ENCODE peak calls at places on chromosomes 7 and 10, in six cellular contexts. One of them, this sample, is unnamed.

GRCh38 chr7:111499027-111499426 is 63.3 kb downstream of the IMMP2L start:
- DNase-seq in psoas muscle: no peak
- DNase-seq in lung: no peak
- DNase-seq in HFF-Myc: peak; percentile 74
- DNase-seq in stomach: no peak
- DNase-seq in neural crest cell: no peak
- DNase-seq in this sample: peak; percentile 43

GRCh38 chr7:15932318-15932717 is 245.8 kb upstream of the MEOX2 start:
- DNase-seq in psoas muscle: no peak
- DNase-seq in lung: no peak
- DNase-seq in HFF-Myc: no peak
- DNase-seq in stomach: no peak
- DNase-seq in neural crest cell: no peak
- DNase-seq in this sample: no peak

GRCh38 chr10:101236376-101237079 is 7.3 kb upstream of the LBX1 start:
- DNase-seq in psoas muscle: no peak
- DNase-seq in lung: no peak
- DNase-seq in HFF-Myc: no peak
- DNase-seq in stomach: no peak
- DNase-seq in neural crest cell: no peak
- DNase-seq in this sample: no peak

GRCh38 chr10:130990536-130990935 is 321.0 kb downstream of the TCERG1L start:
- DNase-seq in psoas muscle: no peak
- DNase-seq in lung: no peak
- DNase-seq in HFF-Myc: no peak
- DNase-seq in stomach: no peak
- DNase-seq in neural crest cell: no peak
- DNase-seq in this sample: no peak

GRCh38 chr10:64365663-64366062 is 844.5 kb downstream of the REEP3 start:
- DNase-seq in psoas muscle: no peak
- DNase-seq in lung: no peak
- DNase-seq in HFF-Myc: no peak
- DNase-seq in stomach: no peak
- DNase-seq in neural crest cell: no peak
- DNase-seq in this sample: no peak

GRCh38 chr7:46630031-46630430 is 709.0 kb upstream of the IGFBP3 start:
- DNase-seq in psoas muscle: no peak
- DNase-seq in lung: no peak
- DNase-seq in HFF-Myc: peak; percentile 67
- DNase-seq in stomach: no peak
- DNase-seq in neural crest cell: no peak
- DNase-seq in this sample: peak; percentile 21

GRCh38 chr7:75054744-75055527 is 18.7 kb downstream of the RCC1L start:
- DNase-seq in psoas muscle: peak; percentile 75
- DNase-seq in lung: peak; percentile 61
- DNase-seq in HFF-Myc: peak; percentile 51
- DNase-seq in stomach: no peak
- DNase-seq in neural crest cell: no peak
- DNase-seq in this sample: peak; percentile 88

GRCh38 chr10:122348512-122348911 is 26.0 kb upstream of the PLEKHA1 start:
- DNase-seq in psoas muscle: no peak
- DNase-seq in lung: no peak
- DNase-seq in HFF-Myc: no peak
- DNase-seq in stomach: no peak
- DNase-seq in neural crest cell: no peak
- DNase-seq in this sample: no peak

GRCh38 chr7:151060113-151060415 is 675 bp downstream of the SLC4A2 start:
- DNase-seq in psoas muscle: no peak
- DNase-seq in lung: no peak
- DNase-seq in HFF-Myc: no peak
- DNase-seq in stomach: no peak
- DNase-seq in neural crest cell: no peak
- DNase-seq in this sample: no peak

GRCh38 chr10:102403115-102403514 is 7.6 kb downstream of the NFKB2 start:
- DNase-seq in psoas muscle: no peak
- DNase-seq in lung: no peak
- DNase-seq in HFF-Myc: no peak
- DNase-seq in stomach: no peak
- DNase-seq in neural crest cell: no peak
- DNase-seq in this sample: no peak

GRCh38 chr10:109851595-109851994 is 71.7 kb downstream of the XPNPEP1 start:
- DNase-seq in psoas muscle: no peak
- DNase-seq in lung: no peak
- DNase-seq in HFF-Myc: no peak
- DNase-seq in stomach: no peak
- DNase-seq in neural crest cell: no peak
- DNase-seq in this sample: no peak

GRCh38 chr10:109855746-109856145 is 67.6 kb downstream of the XPNPEP1 start:
- DNase-seq in psoas muscle: no peak
- DNase-seq in lung: no peak
- DNase-seq in HFF-Myc: no peak
- DNase-seq in stomach: no peak
- DNase-seq in neural crest cell: no peak
- DNase-seq in this sample: no peak

GRCh38 chr10:109852004-109852717 is 71.2 kb downstream of the XPNPEP1 start:
- DNase-seq in psoas muscle: peak; percentile 68
- DNase-seq in lung: peak; percentile 77
- DNase-seq in HFF-Myc: peak; percentile 37
- DNase-seq in stomach: peak; percentile 79
- DNase-seq in neural crest cell: peak; percentile 91
- DNase-seq in this sample: peak; percentile 80

GRCh38 chr10:109853922-109854321 is 69.4 kb downstream of the XPNPEP1 start:
- DNase-seq in psoas muscle: no peak
- DNase-seq in lung: no peak
- DNase-seq in HFF-Myc: no peak
- DNase-seq in stomach: no peak
- DNase-seq in neural crest cell: no peak
- DNase-seq in this sample: no peak

DNA sequence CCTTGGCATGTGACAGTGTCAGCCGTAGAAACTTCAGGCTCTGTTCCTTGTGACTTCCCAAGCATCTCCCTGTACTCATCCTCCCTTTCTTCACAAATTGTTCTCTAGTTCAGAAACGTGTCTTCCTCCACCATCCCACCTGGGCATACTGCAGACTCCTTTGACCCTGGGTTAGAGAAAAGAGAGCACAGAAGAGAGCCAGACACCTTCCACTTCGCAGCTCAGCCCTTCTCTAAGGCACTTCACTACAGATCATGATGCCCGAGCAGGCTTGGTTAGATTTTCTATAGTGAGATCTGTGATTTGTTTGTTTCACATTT is 70.6 kb downstream of the XPNPEP1 start:
- DNase-seq in psoas muscle: no peak
- DNase-seq in lung: no peak
- DNase-seq in HFF-Myc: no peak
- DNase-seq in stomach: no peak
- DNase-seq in neural crest cell: no peak
- DNase-seq in this sample: no peak
- TF ChIP-seq CTCF in psoas muscle: no peak
- TF ChIP-seq CTCF in lung: no peak
- TF ChIP-seq CTCF in HFF-Myc: no peak
- TF ChIP-seq CTCF in stomach: no peak
- TF ChIP-seq CTCF in neural crest cell: peak; percentile 43
- TF ChIP-seq CTCF in this sample: no peak

GRCh38 chr10:5076615-5077014 is 17.6 kb upstream of the AKR1C3 start:
- DNase-seq in psoas muscle: no peak
- DNase-seq in lung: no peak
- DNase-seq in HFF-Myc: no peak
- DNase-seq in stomach: no peak
- DNase-seq in neural crest cell: no peak
- DNase-seq in this sample: no peak

GRCh38 chr10:5078781-5079180 is 15.4 kb upstream of the AKR1C3 start:
- DNase-seq in psoas muscle: no peak
- DNase-seq in lung: no peak
- DNase-seq in HFF-Myc: no peak
- DNase-seq in stomach: peak; percentile 44
- DNase-seq in neural crest cell: no peak
- DNase-seq in this sample: no peak

GRCh38 chr10:5081091-5081490 is 13.1 kb upstream of the AKR1C3 start:
- DNase-seq in psoas muscle: no peak
- DNase-seq in lung: no peak
- DNase-seq in HFF-Myc: no peak
- DNase-seq in stomach: no peak
- DNase-seq in neural crest cell: no peak
- DNase-seq in this sample: no peak

GRCh38 chr10:5079836-5080235 is 14.4 kb upstream of the AKR1C3 start:
- DNase-seq in psoas muscle: no peak
- DNase-seq in lung: no peak
- DNase-seq in HFF-Myc: no peak
- DNase-seq in stomach: no peak
- DNase-seq in neural crest cell: no peak
- DNase-seq in this sample: no peak

GRCh38 chr10:5079306-5079830 is 14.8 kb upstream of the AKR1C3 start:
- DNase-seq in psoas muscle: no peak
- DNase-seq in lung: no peak
- DNase-seq in HFF-Myc: no peak
- DNase-seq in stomach: no peak
- DNase-seq in neural crest cell: no peak
- DNase-seq in this sample: no peak
- TF ChIP-seq CTCF in psoas muscle: no peak
- TF ChIP-seq CTCF in lung: no peak
- TF ChIP-seq CTCF in HFF-Myc: no peak
- TF ChIP-seq CTCF in stomach: no peak
- TF ChIP-seq CTCF in neural crest cell: no peak
- TF ChIP-seq CTCF in this sample: no peak

GRCh38 chr7:122616951-122617350 is 82.0 kb downstream of the RNF133 start:
- DNase-seq in psoas muscle: no peak
- DNase-seq in lung: no peak
- DNase-seq in HFF-Myc: no peak
- DNase-seq in stomach: no peak
- DNase-seq in neural crest cell: no peak
- DNase-seq in this sample: no peak

GRCh38 chr7:122618603-122619189 is 80.2 kb downstream of the RNF133 start:
- DNase-seq in psoas muscle: no peak
- DNase-seq in lung: no peak
- DNase-seq in HFF-Myc: no peak
- DNase-seq in stomach: no peak
- DNase-seq in neural crest cell: no peak
- DNase-seq in this sample: no peak

GRCh38 chr7:122622682-122623081 is 76.2 kb downstream of the RNF133 start:
- DNase-seq in psoas muscle: no peak
- DNase-seq in lung: no peak
- DNase-seq in HFF-Myc: no peak
- DNase-seq in stomach: no peak
- DNase-seq in neural crest cell: no peak
- DNase-seq in this sample: no peak

DNA sequence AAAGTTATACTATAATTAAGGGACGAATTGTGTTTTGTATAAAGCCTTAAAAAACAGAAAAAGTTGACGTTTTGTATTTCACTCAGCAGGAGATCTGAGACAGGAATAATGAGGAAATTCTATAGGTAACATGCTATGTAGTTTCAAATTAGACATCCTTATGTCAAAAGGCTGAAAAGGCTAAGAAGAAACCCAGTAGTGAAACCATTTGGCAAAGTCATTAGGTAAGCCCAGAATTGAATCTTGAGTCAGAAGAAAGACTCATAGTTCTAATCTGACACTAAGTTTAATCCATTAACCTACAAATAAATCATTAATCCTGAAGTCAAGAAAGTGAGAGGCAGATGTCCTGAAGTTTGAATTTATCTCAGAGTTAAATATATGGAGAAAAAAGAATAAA is 79.3 kb downstream of the RNF133 start:
- DNase-seq in psoas muscle: no peak
- DNase-seq in lung: no peak
- DNase-seq in HFF-Myc: no peak
- DNase-seq in stomach: no peak
- DNase-seq in neural crest cell: no peak
- DNase-seq in this sample: no peak
- TF ChIP-seq CTCF in psoas muscle: no peak
- TF ChIP-seq CTCF in lung: no peak
- TF ChIP-seq CTCF in HFF-Myc: no peak
- TF ChIP-seq CTCF in stomach: no peak
- TF ChIP-seq CTCF in neural crest cell: no peak
- TF ChIP-seq CTCF in this sample: no peak

GRCh38 chr7:48183370-48183743 is 12.1 kb downstream of the ABCA13 start:
- DNase-seq in psoas muscle: no peak
- DNase-seq in lung: no peak
- DNase-seq in HFF-Myc: no peak
- DNase-seq in stomach: no peak
- DNase-seq in neural crest cell: no peak
- DNase-seq in this sample: no peak
- TF ChIP-seq CTCF in psoas muscle: no peak
- TF ChIP-seq CTCF in lung: no peak
- TF ChIP-seq CTCF in HFF-Myc: no peak
- TF ChIP-seq CTCF in stomach: no peak
- TF ChIP-seq CTCF in neural crest cell: no peak
- TF ChIP-seq CTCF in this sample: no peak

GRCh38 chr7:73978681-73979563 is 49.1 kb upstream of the ELN start:
- DNase-seq in psoas muscle: peak; percentile 69
- DNase-seq in lung: no peak
- DNase-seq in HFF-Myc: no peak
- DNase-seq in stomach: peak; percentile 77
- DNase-seq in neural crest cell: no peak
- DNase-seq in this sample: peak; percentile 40
- TF ChIP-seq CTCF in psoas muscle: peak; percentile 62
- TF ChIP-seq CTCF in lung: no peak
- TF ChIP-seq CTCF in HFF-Myc: peak; percentile 53
- TF ChIP-seq CTCF in stomach: no peak
- TF ChIP-seq CTCF in neural crest cell: peak; percentile 54
- TF ChIP-seq CTCF in this sample: peak; percentile 34

GRCh38 chr7:36287371-36288241 is 102.1 kb upstream of the ANLN start:
- DNase-seq in psoas muscle: peak; percentile 48
- DNase-seq in lung: no peak
- DNase-seq in HFF-Myc: no peak
- DNase-seq in stomach: no peak
- DNase-seq in neural crest cell: no peak
- DNase-seq in this sample: no peak

GRCh38 chr7:36289833-36290661 is 99.6 kb upstream of the ANLN start:
- DNase-seq in psoas muscle: peak; percentile 41
- DNase-seq in lung: peak; percentile 60
- DNase-seq in HFF-Myc: no peak
- DNase-seq in stomach: peak; percentile 79
- DNase-seq in neural crest cell: no peak
- DNase-seq in this sample: no peak

GRCh38 chr7:36295090-36295489 is 94.6 kb upstream of the ANLN start:
- DNase-seq in psoas muscle: no peak
- DNase-seq in lung: no peak
- DNase-seq in HFF-Myc: no peak
- DNase-seq in stomach: no peak
- DNase-seq in neural crest cell: no peak
- DNase-seq in this sample: no peak

GRCh38 chr7:36288501-36288900 is 101.2 kb upstream of the ANLN start:
- DNase-seq in psoas muscle: no peak
- DNase-seq in lung: no peak
- DNase-seq in HFF-Myc: no peak
- DNase-seq in stomach: no peak
- DNase-seq in neural crest cell: no peak
- DNase-seq in this sample: no peak

GRCh38 chr7:36291387-36292316 is 98.0 kb upstream of the ANLN start:
- DNase-seq in psoas muscle: peak; percentile 87
- DNase-seq in lung: peak; percentile 77
- DNase-seq in HFF-Myc: peak; percentile 74
- DNase-seq in stomach: peak; percentile 91
- DNase-seq in neural crest cell: peak; percentile 85
- DNase-seq in this sample: peak; percentile 89
- TF ChIP-seq CTCF in psoas muscle: peak; percentile 99
- TF ChIP-seq CTCF in lung: peak; percentile 99
- TF ChIP-seq CTCF in HFF-Myc: peak; percentile 93
- TF ChIP-seq CTCF in stomach: peak; percentile 89
- TF ChIP-seq CTCF in neural crest cell: peak; percentile 99
- TF ChIP-seq CTCF in this sample: peak; percentile 92

This sample was measured in fibroblast of pulmonary artery.